ENCODE peak calls at places on chromosomes 4 and X, in seven cellular contexts. One of them, this sample, is unnamed. For H3K9me3, the result is how much of the 10 kb centered on the place peaks cover.

GRCh38 chr4:102665527-102665926 is 95.2 kb downstream of the MANBA start:
- DNase-seq in breast epithelium: no peak
- DNase-seq in CD4-positive, alpha-beta memory T cell: no peak
- DNase-seq in sigmoid colon: no peak
- DNase-seq in lung: no peak
- DNase-seq in heart right ventricle: no peak
- DNase-seq in cardiac muscle cell: no peak
- DNase-seq in this sample: no peak

GRCh38 chr4:87707279-87707918 is 57.3 kb downstream of the DMP1 start:
- DNase-seq in breast epithelium: no peak
- DNase-seq in lung: no peak
- DNase-seq in sigmoid colon: no peak
- DNase-seq in heart right ventricle: no peak
- DNase-seq in cardiac muscle cell: peak
- DNase-seq in CD4-positive, alpha-beta memory T cell: no peak
- DNase-seq in this sample: no peak

GRCh38 chr4:110533940-110534339 is 58.0 kb downstream of the ENPEP start:
- DNase-seq in heart right ventricle: no peak
- DNase-seq in sigmoid colon: no peak
- DNase-seq in CD4-positive, alpha-beta memory T cell: no peak
- DNase-seq in lung: no peak
- DNase-seq in cardiac muscle cell: peak
- DNase-seq in breast epithelium: no peak
- DNase-seq in this sample: no peak

GRCh38 chrX:148940411-148940996 is 440.1 kb downstream of the AFF2 start:
- DNase-seq in cardiac muscle cell: peak
- DNase-seq in sigmoid colon: no peak
- DNase-seq in breast epithelium: no peak
- DNase-seq in lung: no peak
- DNase-seq in CD4-positive, alpha-beta memory T cell: no peak
- DNase-seq in heart right ventricle: no peak
- DNase-seq in this sample: no peak

GRCh38 chr4:26992657-26993361 is 132.2 kb downstream of the STIM2 start:
- DNase-seq in CD4-positive, alpha-beta memory T cell: no peak
- DNase-seq in lung: no peak
- DNase-seq in sigmoid colon: no peak
- DNase-seq in heart right ventricle: no peak
- DNase-seq in cardiac muscle cell: peak
- DNase-seq in breast epithelium: no peak
- DNase-seq in this sample: no peak

GRCh38 chr4:70240192-70240591 is 2.2 kb upstream of the CSN3 start:
- DNase-seq in breast epithelium: no peak
- DNase-seq in cardiac muscle cell: peak
- DNase-seq in heart right ventricle: no peak
- DNase-seq in CD4-positive, alpha-beta memory T cell: no peak
- DNase-seq in sigmoid colon: no peak
- DNase-seq in lung: no peak
- DNase-seq in this sample: no peak

GRCh38 chr4:157265281-157265680 is 44.8 kb downstream of the GRIA2 start:
- DNase-seq in heart right ventricle: no peak
- DNase-seq in CD4-positive, alpha-beta memory T cell: no peak
- DNase-seq in sigmoid colon: no peak
- DNase-seq in breast epithelium: no peak
- DNase-seq in cardiac muscle cell: no peak
- DNase-seq in lung: no peak
- DNase-seq in this sample: peak

GRCh38 chrX:10106801-10107200 is 50.0 kb upstream of the CLCN4 start:
- DNase-seq in CD4-positive, alpha-beta memory T cell: peak
- DNase-seq in lung: no peak
- DNase-seq in sigmoid colon: no peak
- DNase-seq in heart right ventricle: no peak
- DNase-seq in cardiac muscle cell: no peak
- DNase-seq in breast epithelium: no peak
- DNase-seq in this sample: no peak

GRCh38 chrX:106707771-106708454 is 18.6 kb upstream of the RNF128 start:
- DNase-seq in sigmoid colon: no peak
- DNase-seq in breast epithelium: no peak
- DNase-seq in lung: no peak
- DNase-seq in heart right ventricle: no peak
- DNase-seq in cardiac muscle cell: peak
- DNase-seq in CD4-positive, alpha-beta memory T cell: no peak
- DNase-seq in this sample: no peak

GRCh38 chrX:42832764-42833549 is 55.0 kb upstream of the PPP1R2C start:
- DNase-seq in cardiac muscle cell: no peak
- DNase-seq in breast epithelium: no peak
- DNase-seq in heart right ventricle: no peak
- DNase-seq in CD4-positive, alpha-beta memory T cell: no peak
- DNase-seq in lung: no peak
- DNase-seq in sigmoid colon: no peak
- DNase-seq in this sample: no peak

GRCh38 chrX:1074755-1075154 is 137.7 kb downstream of the CRLF2 start:
- DNase-seq in CD4-positive, alpha-beta memory T cell: no peak
- DNase-seq in breast epithelium: peak
- DNase-seq in sigmoid colon: no peak
- DNase-seq in heart right ventricle: no peak
- DNase-seq in cardiac muscle cell: no peak
- DNase-seq in lung: no peak
- DNase-seq in this sample: no peak

GRCh38 chrX:63434665-63435064 is 83.5 kb upstream of the SPIN4 start:
- DNase-seq in breast epithelium: peak
- DNase-seq in lung: no peak
- DNase-seq in heart right ventricle: no peak
- DNase-seq in CD4-positive, alpha-beta memory T cell: no peak
- DNase-seq in cardiac muscle cell: no peak
- DNase-seq in sigmoid colon: no peak
- DNase-seq in this sample: no peak

GRCh38 chr4:53832549-53832948 is 231.9 kb downstream of the CHIC2 start:
- DNase-seq in cardiac muscle cell: no peak
- DNase-seq in heart right ventricle: no peak
- DNase-seq in sigmoid colon: no peak
- DNase-seq in CD4-positive, alpha-beta memory T cell: no peak
- DNase-seq in breast epithelium: no peak
- DNase-seq in lung: no peak
- DNase-seq in this sample: no peak
- H3K9me3 ChIP-seq in cardiac muscle cell: under half
- H3K9me3 ChIP-seq in heart right ventricle: under half
- H3K9me3 ChIP-seq in sigmoid colon: under half
- H3K9me3 ChIP-seq in CD4-positive, alpha-beta memory T cell: under half
- H3K9me3 ChIP-seq in breast epithelium: under half
- H3K9me3 ChIP-seq in lung: under half
- H3K9me3 ChIP-seq in this sample: under half

DNA sequence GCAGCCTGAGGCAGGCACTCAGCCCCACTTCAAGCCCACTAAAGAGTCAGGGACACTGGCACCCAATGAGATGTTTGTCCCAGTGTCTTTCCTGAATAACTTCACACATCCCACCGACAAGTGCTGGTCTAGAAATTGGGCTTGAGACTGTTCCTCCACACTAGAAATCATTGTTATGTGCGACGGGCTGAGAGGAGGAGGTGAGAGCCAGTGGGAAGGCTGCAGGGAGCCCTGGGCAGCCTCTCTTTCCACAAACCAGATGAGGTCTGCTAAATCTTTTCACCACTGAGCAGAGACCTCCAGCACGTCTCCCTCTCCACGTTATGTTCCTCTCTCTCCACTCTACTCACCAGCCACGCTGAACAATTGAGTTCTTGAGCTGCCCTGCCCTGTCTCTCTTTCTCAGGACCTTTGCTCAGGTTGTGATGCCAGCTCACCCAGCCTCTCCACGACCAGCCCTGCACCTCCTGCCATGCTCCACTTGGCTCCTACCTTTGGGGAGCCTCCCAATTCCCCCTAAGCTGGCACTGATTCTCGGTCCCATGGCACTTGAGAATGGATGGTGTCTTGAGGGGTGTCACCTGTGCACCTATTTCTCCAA is 8.4 kb downstream of the SCD5 start:
- DNase-seq in sigmoid colon: no peak
- DNase-seq in CD4-positive, alpha-beta memory T cell: no peak
- DNase-seq in cardiac muscle cell: no peak
- DNase-seq in breast epithelium: no peak
- DNase-seq in lung: no peak
- DNase-seq in heart right ventricle: no peak
- DNase-seq in this sample: no peak
- H3K27ac ChIP-seq in sigmoid colon: no peak
- H3K27ac ChIP-seq in CD4-positive, alpha-beta memory T cell: no peak
- H3K27ac ChIP-seq in cardiac muscle cell: no peak
- H3K27ac ChIP-seq in breast epithelium: no peak
- H3K27ac ChIP-seq in lung: no peak
- H3K27ac ChIP-seq in heart right ventricle: no peak
- H3K27ac ChIP-seq in this sample: no peak

GRCh38 chr4:150039790-150040189 is 38.5 kb upstream of the DCLK2 start:
- DNase-seq in cardiac muscle cell: no peak
- DNase-seq in lung: no peak
- DNase-seq in sigmoid colon: no peak
- DNase-seq in breast epithelium: no peak
- DNase-seq in CD4-positive, alpha-beta memory T cell: no peak
- DNase-seq in heart right ventricle: no peak
- DNase-seq in this sample: no peak

GRCh38 chr4:150033937-150034336 is 44.3 kb upstream of the DCLK2 start:
- DNase-seq in lung: no peak
- DNase-seq in sigmoid colon: no peak
- DNase-seq in heart right ventricle: no peak
- DNase-seq in cardiac muscle cell: peak
- DNase-seq in breast epithelium: no peak
- DNase-seq in CD4-positive, alpha-beta memory T cell: no peak
- DNase-seq in this sample: no peak

GRCh38 chr4:150038335-150039076 is 39.7 kb upstream of the DCLK2 start:
- DNase-seq in heart right ventricle: no peak
- DNase-seq in lung: no peak
- DNase-seq in CD4-positive, alpha-beta memory T cell: no peak
- DNase-seq in cardiac muscle cell: no peak
- DNase-seq in breast epithelium: no peak
- DNase-seq in sigmoid colon: no peak
- DNase-seq in this sample: no peak

GRCh38 chr4:150033109-150033508 is 45.1 kb upstream of the DCLK2 start:
- DNase-seq in breast epithelium: no peak
- DNase-seq in CD4-positive, alpha-beta memory T cell: no peak
- DNase-seq in heart right ventricle: no peak
- DNase-seq in sigmoid colon: no peak
- DNase-seq in lung: no peak
- DNase-seq in cardiac muscle cell: no peak
- DNase-seq in this sample: no peak

GRCh38 chr4:150037251-150037856 is 40.9 kb upstream of the DCLK2 start:
- DNase-seq in sigmoid colon: no peak
- DNase-seq in breast epithelium: no peak
- DNase-seq in cardiac muscle cell: no peak
- DNase-seq in lung: no peak
- DNase-seq in CD4-positive, alpha-beta memory T cell: no peak
- DNase-seq in heart right ventricle: no peak
- DNase-seq in this sample: no peak
- H3K9me3 ChIP-seq in sigmoid colon: under half
- H3K9me3 ChIP-seq in breast epithelium: under half
- H3K9me3 ChIP-seq in cardiac muscle cell: under half
- H3K9me3 ChIP-seq in lung: under half
- H3K9me3 ChIP-seq in CD4-positive, alpha-beta memory T cell: under half
- H3K9me3 ChIP-seq in heart right ventricle: under half
- H3K9me3 ChIP-seq in this sample: under half

GRCh38 chr4:125739760-125740159 is 425.0 kb downstream of the FAT4 start:
- DNase-seq in heart right ventricle: peak
- DNase-seq in lung: no peak
- DNase-seq in sigmoid colon: no peak
- DNase-seq in cardiac muscle cell: peak
- DNase-seq in breast epithelium: no peak
- DNase-seq in CD4-positive, alpha-beta memory T cell: no peak
- DNase-seq in this sample: no peak
- H3K27ac ChIP-seq in heart right ventricle: peak
- H3K27ac ChIP-seq in lung: no peak
- H3K27ac ChIP-seq in sigmoid colon: no peak
- H3K27ac ChIP-seq in cardiac muscle cell: peak
- H3K27ac ChIP-seq in breast epithelium: no peak
- H3K27ac ChIP-seq in CD4-positive, alpha-beta memory T cell: no peak
- H3K27ac ChIP-seq in this sample: no peak

DNA sequence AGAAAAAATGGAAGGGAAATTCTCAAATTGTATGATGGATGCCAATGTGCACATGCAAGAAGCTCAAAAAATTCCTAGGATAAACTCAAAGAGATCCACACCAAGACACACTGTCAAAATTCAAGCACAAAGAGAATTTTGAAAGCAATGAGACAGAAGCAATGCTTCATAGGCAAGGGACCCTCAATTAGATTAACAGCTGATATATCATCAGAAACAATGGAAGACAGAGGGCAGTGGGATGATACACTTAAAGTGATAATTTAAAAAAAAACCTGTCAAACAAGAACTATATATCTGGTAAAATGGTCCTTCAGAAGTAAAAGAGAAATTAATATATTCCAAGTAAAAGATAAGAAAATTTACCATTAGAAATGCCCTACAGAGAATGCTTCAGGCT is 306.3 kb upstream of the PCDH7 start:
- DNase-seq in CD4-positive, alpha-beta memory T cell: no peak
- DNase-seq in sigmoid colon: no peak
- DNase-seq in heart right ventricle: no peak
- DNase-seq in cardiac muscle cell: no peak
- DNase-seq in breast epithelium: no peak
- DNase-seq in lung: no peak
- DNase-seq in this sample: no peak
- H3K9me3 ChIP-seq in CD4-positive, alpha-beta memory T cell: under half
- H3K9me3 ChIP-seq in sigmoid colon: under half
- H3K9me3 ChIP-seq in heart right ventricle: half or more
- H3K9me3 ChIP-seq in cardiac muscle cell: under half
- H3K9me3 ChIP-seq in breast epithelium: under half
- H3K9me3 ChIP-seq in lung: under half
- H3K9me3 ChIP-seq in this sample: under half

DNA sequence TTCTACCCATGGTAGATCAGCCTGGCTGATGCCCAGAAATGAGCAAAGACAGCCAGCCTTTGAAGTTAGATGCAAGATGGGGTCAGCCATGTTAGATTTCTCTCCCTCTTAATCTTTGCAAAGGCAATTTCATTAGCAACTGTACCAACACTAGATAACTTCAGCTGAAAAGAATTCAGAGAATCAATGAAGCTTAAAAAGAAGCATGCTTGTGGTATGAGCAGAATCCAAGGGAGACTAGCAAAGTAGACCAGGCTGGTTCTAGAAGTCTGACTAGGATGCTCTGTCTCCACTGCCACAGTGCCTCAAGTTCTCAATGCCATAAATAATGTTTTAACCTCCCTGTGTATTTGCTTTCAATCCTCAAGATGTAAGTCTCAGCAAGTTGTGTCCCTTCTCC is 247.3 kb downstream of the SLC7A11 start:
- DNase-seq in breast epithelium: no peak
- DNase-seq in cardiac muscle cell: no peak
- DNase-seq in CD4-positive, alpha-beta memory T cell: no peak
- DNase-seq in sigmoid colon: no peak
- DNase-seq in heart right ventricle: no peak
- DNase-seq in lung: no peak
- DNase-seq in this sample: no peak
- H3K27ac ChIP-seq in breast epithelium: peak
- H3K27ac ChIP-seq in cardiac muscle cell: no peak
- H3K27ac ChIP-seq in CD4-positive, alpha-beta memory T cell: no peak
- H3K27ac ChIP-seq in sigmoid colon: no peak
- H3K27ac ChIP-seq in heart right ventricle: no peak
- H3K27ac ChIP-seq in lung: no peak
- H3K27ac ChIP-seq in this sample: no peak

GRCh38 chrX:30800901-30801300 is 88.2 kb downstream of the TAB3 start:
- DNase-seq in cardiac muscle cell: no peak
- DNase-seq in lung: no peak
- DNase-seq in sigmoid colon: no peak
- DNase-seq in heart right ventricle: no peak
- DNase-seq in breast epithelium: no peak
- DNase-seq in CD4-positive, alpha-beta memory T cell: no peak
- DNase-seq in this sample: no peak
- H3K9me3 ChIP-seq in cardiac muscle cell: under half
- H3K9me3 ChIP-seq in lung: under half
- H3K9me3 ChIP-seq in sigmoid colon: under half
- H3K9me3 ChIP-seq in heart right ventricle: under half
- H3K9me3 ChIP-seq in breast epithelium: under half
- H3K9me3 ChIP-seq in CD4-positive, alpha-beta memory T cell: under half
- H3K9me3 ChIP-seq in this sample: under half

This sample was measured in WERI-Rb-1.